ENCODE peak calls at places on chromosomes 4 and X, in seven cellular contexts. A is PC-9, G is ovary, O is prostate gland, E is IMR-90, T is Calu3, M is MCF 10A. J is an unnamed sample.
A peak's percentile ranks its signal among the peaks of the same experiment; 100 is the strongest.

GRCh38 chr4:71188197-71188625 is 150.6 kb upstream of the SLC4A4 start:
- DNase-seq in A (no peak), E (no peak), T (no peak), G (no peak), O (no peak), M (no peak), J (no peak)

GRCh38 chrX:136849395-136849794 is 31.1 kb downstream of the RBMX start:
- DNase-seq in A (no peak), O (no peak), E (no peak), G (no peak), T (no peak), M (no peak), J (no peak)

GRCh38 chrX:30153175-30153880 is 62.0 kb upstream of the MAGEB2 start:
- DNase-seq in E (no peak), O (no peak), T (no peak), A (no peak), G (no peak), M (no peak), J (no peak)

GRCh38 chr4:66178901-66179300 is 508.6 kb upstream of the EPHA5 start:
- DNase-seq in O (no peak), A (no peak), G (no peak), E (no peak), M (peak; percentile 31), T (no peak), J (no peak)

GRCh38 chr4:2177443-2178093 is 64.4 kb downstream of the HAUS3 start:
- DNase-seq in M (no peak), G (no peak), T (no peak), E (no peak), O (no peak), A (no peak), J (no peak)

GRCh38 chr4:71694946-71695345 is 88.9 kb downstream of the GC start:
- DNase-seq in A (no peak), O (no peak), G (no peak), M (no peak), E (no peak), T (no peak), J (no peak)

GRCh38 chr4:14184265-14184664 is 556.7 kb upstream of the BOD1L1 start:
- DNase-seq in T (no peak), M (no peak), G (peak; percentile 33), O (no peak), A (no peak), E (peak; percentile 16), J (no peak)

GRCh38 chrX:97026406-97026805 is 142.7 kb downstream of the RPA4 start:
- DNase-seq in M (no peak), E (peak; percentile 5), G (no peak), A (no peak), T (no peak), O (no peak), J (no peak)

GRCh38 chr4:22877653-22878052 is 184.9 kb downstream of the GBA3 start:
- DNase-seq in T (no peak), O (no peak), G (no peak), M (no peak), E (no peak), A (no peak), J (no peak)

GRCh38 chr4:36187723-36188333 is 56.5 kb downstream of the ARAP2 start:
- DNase-seq in T (no peak), G (no peak), A (no peak), O (no peak), E (peak; percentile 33), M (peak; percentile 42), J (no peak)

GRCh38 chrX:134163836-134164235 is 73.1 kb upstream of the CCDC160 start:
- DNase-seq in T (no peak), A (no peak), G (no peak), E (no peak), O (no peak), M (no peak), J (no peak)

GRCh38 chr4:106409901-106410889 is 41.6 kb upstream of the GIMD1 start:
- DNase-seq in O (no peak), M (no peak), E (no peak), T (no peak), G (no peak), A (no peak), J (no peak)

GRCh38 chrX:12702509-12703091 is 88.6 kb upstream of the PRPS2 start:
- DNase-seq in A (peak; percentile 14), O (no peak), M (peak; percentile 39), G (no peak), E (no peak), T (peak; percentile 56), J (no peak)

GRCh38 chrX:127459784-127460183 is 592.4 kb downstream of the ACTRT1 start:
- DNase-seq in G (no peak), T (no peak), E (no peak), M (peak; percentile 48), A (no peak), O (no peak), J (no peak)

GRCh38 chr4:170339522-170339921 is 249.8 kb upstream of the AADAT start:
- DNase-seq in O (no peak), G (no peak), A (no peak), M (no peak), E (no peak), T (no peak), J (no peak)

GRCh38 chrX:48468247-48468671 is 1.8 kb downstream of the SLC38A5 start:
- DNase-seq in T (no peak), G (no peak), E (no peak), A (no peak), M (no peak), O (no peak), J (no peak)

GRCh38 chrX:150897371-150898319 is 823 bp downstream of the CD99L2 start:
- DNase-seq in E (no peak), T (peak; percentile 24), G (peak; percentile 42), M (peak; percentile 33), O (peak; percentile 4), A (peak; percentile 19), J (no peak)

GRCh38 chr4:102339018-102339417 is 6.3 kb downstream of the SLC39A8 start:
- DNase-seq in G (no peak), A (peak; percentile 23), E (no peak), O (no peak), M (no peak), T (peak; percentile 61), J (no peak)

GRCh38 chr4:69787879-69788278 is 27.5 kb upstream of the SULT1B1 start:
- DNase-seq in M (peak; percentile 6), G (no peak), E (peak; percentile 2), O (no peak), T (no peak), A (no peak), J (no peak)

GRCh38 chr4:45147866-45148265 is 421.5 kb upstream of the GNPDA2 start:
- DNase-seq in O (no peak), G (no peak), E (no peak), A (no peak), T (no peak), M (peak; percentile 43), J (no peak)

GRCh38 chrX:545488-545887 is 85.1 kb upstream of the SHOX start:
- DNase-seq in T (no peak), M (no peak), G (no peak), A (no peak), O (no peak), E (no peak), J (no peak)

GRCh38 chr4:151766691-151767090 is 5.9 kb upstream of the GATB start:
- DNase-seq in O (no peak), A (no peak), M (peak; percentile 18), T (no peak), E (no peak), G (no peak), J (no peak)

GRCh38 chrX:41265615-41266014 is 68.3 kb upstream of the DDX3X start:
- DNase-seq in O (no peak), A (no peak), G (peak; percentile 48), M (no peak), E (peak; percentile 69), T (no peak), J (no peak)

GRCh38 chr4:84799318-84799717 is 167.2 kb downstream of the WDFY3 start:
- DNase-seq in T (no peak), M (no peak), A (no peak), O (no peak), G (no peak), E (peak; percentile 6), J (no peak)

GRCh38 chr4:158783775-158784174 is 14.9 kb downstream of the FNIP2 start:
- DNase-seq in E (peak; percentile 76), G (no peak), M (no peak), O (no peak), A (no peak), T (no peak), J (no peak)

GRCh38 chr4:120922390-120923200 is at the start of gene PRDM5:
- DNase-seq in T (peak; percentile 51), A (peak; percentile 5), O (peak; percentile 13), E (peak; percentile 40), M (peak; percentile 40), G (peak; percentile 89), J (no peak)
- TF ChIP-seq CTCF in T (no peak), A (no peak), O (no peak), E (no peak), M (no peak), G (no peak), J (no peak)

GRCh38 chrX:54238588-54238987 is 55.5 kb upstream of the FAM120C start:
- DNase-seq in G (no peak), M (no peak), O (no peak), A (no peak), E (no peak), T (no peak), J (no peak)
- TF ChIP-seq CTCF in G (no peak), M (no peak), O (no peak), A (no peak), E (no peak), T (no peak), J (no peak)

GRCh38 chr4:184284742-184285141 is 67.1 kb upstream of the ENPP6 start:
- DNase-seq in E (no peak), G (no peak), A (no peak), O (no peak), T (no peak), M (no peak), J (no peak)

GRCh38 chr4:184283659-184284335 is 66.1 kb upstream of the ENPP6 start:
- DNase-seq in G (no peak), E (no peak), A (no peak), T (no peak), M (no peak), O (peak; percentile 20), J (no peak)

GRCh38 chr4:184282251-184282713 is 64.6 kb upstream of the ENPP6 start:
- DNase-seq in A (no peak), E (no peak), O (peak; percentile 60), T (peak; percentile 66), G (no peak), M (peak; percentile 47), J (no peak)

GRCh38 chr4:184282895-184283654 is 65.4 kb upstream of the ENPP6 start:
- DNase-seq in G (no peak), M (no peak), T (no peak), A (no peak), E (no peak), O (peak; percentile 2), J (no peak)

DNA sequence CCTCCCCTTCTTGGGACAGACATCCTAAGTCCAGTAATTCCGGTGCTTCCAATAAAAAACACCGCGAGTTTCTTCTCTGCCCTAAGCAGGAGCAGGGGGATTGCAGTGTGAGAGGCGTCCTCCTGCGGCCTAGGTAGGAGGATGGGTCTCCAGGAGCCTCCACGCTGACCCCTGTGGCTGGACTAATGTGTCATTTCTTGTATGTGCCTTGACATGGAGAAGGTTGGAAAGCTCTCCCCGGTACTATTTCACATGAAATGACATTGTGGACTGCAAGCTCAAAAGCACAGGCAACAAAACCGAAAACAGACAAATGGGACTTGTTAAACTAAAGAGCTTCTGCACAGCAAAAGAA is 66.6 kb upstream of the ENPP6 start:
- DNase-seq in O (no peak), M (no peak), A (no peak), T (no peak), G (no peak), E (no peak), J (no peak)
- TF ChIP-seq CTCF in O (no peak), M (no peak), A (no peak), T (no peak), G (no peak), E (no peak), J (no peak)

GRCh38 chrX:70456256-70456655 is 11.6 kb downstream of the DLG3 start:
- DNase-seq in A (no peak), M (no peak), O (no peak), G (no peak), T (no peak), E (no peak), J (no peak)
- TF ChIP-seq CTCF in A (no peak), M (no peak), O (no peak), G (no peak), T (no peak), E (no peak), J (no peak)

J was measured in LNCaP clone FGC.